ENCODE peak calls at places on chromosomes 5 and 9, in nine cellular contexts. W is gastrocnemius medialis, O is lung, G is colonic mucosa, P is left ventricle myocardium inferior, D is HL-60, A is tibial artery, T is coronary artery, N is mammary epithelial cell. V is an unnamed sample.

GRCh38 chr5:14413331-14413750 is 168.3 kb upstream of the OTULINL start:
- DNase-seq in W (no peak), O (no peak), G (no peak), P (no peak), D (no peak), A (no peak), T (no peak), N (no peak), V (no peak)

GRCh38 chr5:157350939-157351338 is 85.0 kb downstream of the CYFIP2 start:
- DNase-seq in W (no peak), O (no peak), G (no peak), P (no peak), D (no peak), A (no peak), T (no peak), N (no peak), V (no peak)

GRCh38 chr9:26949604-26950003 is 2.6 kb upstream of the PLAA start:
- DNase-seq in W (no peak), O (no peak), G (no peak), P (no peak), D (no peak), A (no peak), T (no peak), N (peak), V (no peak)

GRCh38 chr5:149371296-149371962 is 7.7 kb downstream of the IL17B start:
- DNase-seq in W (no peak), O (peak), G (peak), P (peak), D (no peak), A (no peak), T (peak), N (peak), V (peak)

GRCh38 chr5:72651109-72651508 is 143.9 kb upstream of the ZNF366 start:
- DNase-seq in W (no peak), O (no peak), G (no peak), P (no peak), D (no peak), A (no peak), T (no peak), N (no peak), V (no peak)

GRCh38 chr5:171898379-171898778 is 108.1 kb downstream of the FBXW11 start:
- DNase-seq in W (no peak), O (no peak), G (no peak), P (no peak), D (no peak), A (no peak), T (no peak), N (no peak), V (no peak)

GRCh38 chr9:121566401-121567141 is 66.9 kb upstream of the GGTA1 start:
- DNase-seq in W (peak), O (no peak), G (no peak), P (peak), D (no peak), A (peak), T (no peak), N (peak), V (peak)

GRCh38 chr5:125575561-125576504 is 829.4 kb upstream of the ZNF608 start:
- DNase-seq in W (no peak), O (no peak), G (peak), P (no peak), D (no peak), A (no peak), T (no peak), N (no peak), V (no peak)

GRCh38 chr5:25160851-25161348 is 516.1 kb upstream of the CDH10 start:
- DNase-seq in W (no peak), O (no peak), G (no peak), P (no peak), D (no peak), A (no peak), T (no peak), N (no peak), V (no peak)

GRCh38 chr5:98891591-98891990 is 37.2 kb downstream of the CHD1 start:
- DNase-seq in W (no peak), O (no peak), G (no peak), P (no peak), D (no peak), A (no peak), T (no peak), N (no peak), V (no peak)

GRCh38 chr5:180491496-180491895 is 2.7 kb upstream of the CNOT6 start:
- DNase-seq in W (no peak), O (no peak), G (no peak), P (no peak), D (no peak), A (no peak), T (no peak), N (no peak), V (no peak)

GRCh38 chr5:10563940-10564837 is at the start of gene ANKRD33B:
- DNase-seq in W (no peak), O (peak), G (peak), P (peak), D (peak), A (peak), T (no peak), N (peak), V (peak)

GRCh38 chr5:167998148-167998767 is 293.2 kb upstream of the WWC1 start:
- DNase-seq in W (no peak), O (no peak), G (no peak), P (no peak), D (no peak), A (no peak), T (no peak), N (no peak), V (no peak)

GRCh38 chr5:125484272-125485002 is 738.0 kb upstream of the ZNF608 start:
- DNase-seq in W (peak), O (peak), G (peak), P (peak), D (no peak), A (peak), T (peak), N (peak), V (peak)

GRCh38 chr5:113336975-113337374 is 97.8 kb downstream of the TSSK1B start:
- DNase-seq in W (no peak), O (no peak), G (no peak), P (no peak), D (no peak), A (peak), T (no peak), N (peak), V (peak)

GRCh38 chr9:136567651-136568287 is 21.9 kb upstream of the NOTCH1 start:
- DNase-seq in W (no peak), O (peak), G (no peak), P (peak), D (no peak), A (peak), T (peak), N (peak), V (peak)

GRCh38 chr9:85404911-85405580 is 336.7 kb downstream of the AGTPBP1 start:
- DNase-seq in W (no peak), O (no peak), G (no peak), P (no peak), D (no peak), A (no peak), T (no peak), N (peak), V (no peak)

GRCh38 chr5:132459983-132460834 is 30.4 kb downstream of the IRF1 start:
- DNase-seq in W (no peak), O (peak), G (no peak), P (peak), D (no peak), A (peak), T (no peak), N (no peak), V (no peak)

GRCh38 chr5:4700082-4700481 is 440.0 kb upstream of the ADAMTS16 start:
- DNase-seq in W (no peak), O (peak), G (no peak), P (peak), D (no peak), A (peak), T (no peak), N (peak), V (peak)

GRCh38 chr9:99474186-99474585 is 252.1 kb downstream of the SEC61B start:
- DNase-seq in W (no peak), O (no peak), G (no peak), P (peak), D (no peak), A (no peak), T (no peak), N (no peak), V (peak)

GRCh38 chr5:28542968-28543367 is 1504.6 kb upstream of the CDH9 start:
- DNase-seq in W (no peak), O (no peak), G (no peak), P (no peak), D (no peak), A (no peak), T (no peak), N (peak), V (peak)

DNA sequence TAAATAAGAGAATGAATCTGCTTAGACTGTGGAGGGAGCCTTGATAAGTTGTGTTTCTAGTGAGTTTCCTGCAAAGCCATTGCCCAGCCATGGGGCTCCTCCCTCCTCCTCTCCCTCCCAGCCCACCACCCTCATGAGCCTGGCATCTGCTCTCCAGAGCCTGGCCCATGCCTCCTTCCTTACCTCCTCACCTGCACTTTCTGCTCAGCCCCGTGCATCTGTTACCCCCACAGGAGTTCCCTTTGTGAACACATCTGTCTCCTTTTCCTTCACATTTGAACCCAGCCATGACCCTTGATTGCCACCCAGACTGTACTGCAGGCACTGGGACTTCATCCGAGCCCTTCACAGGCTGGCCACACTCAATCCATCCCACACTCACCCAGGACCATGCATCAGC is 395.6 kb downstream of the IRX2 start:
- DNase-seq in W (no peak), O (no peak), G (no peak), P (no peak), D (no peak), A (no peak), T (no peak), N (no peak), V (no peak)
- H3K4me3 ChIP-seq in W (no peak), O (no peak), G (no peak), P (no peak), D (no peak), A (no peak), T (no peak), N (no peak), V (no peak)

GRCh38 chr5:119336262-119336661 is 19.6 kb upstream of the TNFAIP8 start:
- DNase-seq in W (no peak), O (no peak), G (no peak), P (no peak), D (no peak), A (no peak), T (no peak), N (no peak), V (no peak)

GRCh38 chr5:119333421-119333851 is 22.4 kb upstream of the TNFAIP8 start:
- DNase-seq in W (no peak), O (no peak), G (no peak), P (no peak), D (no peak), A (no peak), T (no peak), N (peak), V (no peak)

GRCh38 chr5:119336846-119337564 is 18.8 kb upstream of the TNFAIP8 start:
- DNase-seq in W (no peak), O (no peak), G (no peak), P (no peak), D (no peak), A (no peak), T (no peak), N (no peak), V (peak)

GRCh38 chr5:119332978-119333401 is 22.8 kb upstream of the TNFAIP8 start:
- DNase-seq in W (no peak), O (no peak), G (no peak), P (no peak), D (no peak), A (no peak), T (no peak), N (peak), V (no peak)

GRCh38 chr5:119335261-119335677 is 20.6 kb upstream of the TNFAIP8 start:
- DNase-seq in W (no peak), O (no peak), G (no peak), P (no peak), D (no peak), A (no peak), T (no peak), N (no peak), V (no peak)
- TF ChIP-seq CTCF in W (no peak), O (no peak), G (no peak), P (no peak), D (no peak), A (no peak), T (peak), N (no peak), V (no peak)

GRCh38 chr5:111229126-111229525 is 4.9 kb downstream of the CAMK4 start:
- DNase-seq in W (no peak), O (no peak), G (no peak), P (no peak), D (no peak), A (no peak), T (no peak), N (no peak), V (no peak)
- H3K4me3 ChIP-seq in W (no peak), O (no peak), G (no peak), P (no peak), D (no peak), A (no peak), T (no peak), N (no peak), V (no peak)

GRCh38 chr9:69643098-69643497 is 29.1 kb downstream of the APBA1 start:
- DNase-seq in W (no peak), O (no peak), G (no peak), P (no peak), D (no peak), A (no peak), T (no peak), N (no peak), V (no peak)

GRCh38 chr9:69633716-69634115 is 38.5 kb downstream of the APBA1 start:
- DNase-seq in W (no peak), O (no peak), G (no peak), P (no peak), D (no peak), A (no peak), T (no peak), N (no peak), V (no peak)

GRCh38 chr9:69632768-69633167 is 39.4 kb downstream of the APBA1 start:
- DNase-seq in W (no peak), O (no peak), G (no peak), P (no peak), D (no peak), A (no peak), T (no peak), N (no peak), V (no peak)

GRCh38 chr9:69637801-69638200 is 34.4 kb downstream of the APBA1 start:
- DNase-seq in W (no peak), O (no peak), G (no peak), P (no peak), D (no peak), A (no peak), T (no peak), N (peak), V (peak)

DNA sequence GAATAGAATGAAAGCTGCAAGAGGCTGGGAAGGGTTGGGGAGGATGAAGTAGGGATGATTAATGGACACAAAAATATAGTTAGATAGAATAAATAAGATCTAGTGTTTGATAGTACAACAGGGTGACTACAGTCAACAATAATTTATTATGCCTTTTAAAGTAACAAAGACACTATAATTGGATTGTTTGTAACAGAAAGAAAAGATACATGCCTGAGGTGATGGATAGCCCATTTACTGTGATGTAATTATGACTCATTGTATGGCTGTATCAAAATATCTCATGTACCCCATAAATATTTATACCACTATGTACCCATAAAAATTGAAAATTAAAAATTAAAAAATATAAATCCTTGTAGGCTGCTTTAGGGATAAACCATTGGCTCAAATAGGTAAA is 35.0 kb downstream of the APBA1 start:
- DNase-seq in W (no peak), O (no peak), G (no peak), P (no peak), D (no peak), A (no peak), T (no peak), N (no peak), V (no peak)
- TF ChIP-seq CTCF in W (no peak), O (no peak), G (no peak), P (no peak), D (no peak), A (no peak), T (no peak), N (no peak), V (no peak)

GRCh38 chr9:107222020-107222522 is 61.0 kb upstream of the RAD23B start:
- DNase-seq in W (no peak), O (no peak), G (no peak), P (no peak), D (no peak), A (no peak), T (no peak), N (no peak), V (no peak)
- H3K4me3 ChIP-seq in W (no peak), O (no peak), G (no peak), P (no peak), D (no peak), A (no peak), T (no peak), N (no peak), V (no peak)

GRCh38 chr5:79540939-79541338 is 27.0 kb upstream of the HOMER1 start:
- DNase-seq in W (no peak), O (no peak), G (no peak), P (no peak), D (no peak), A (no peak), T (no peak), N (no peak), V (no peak)

GRCh38 chr5:79536193-79536906 is 22.4 kb upstream of the HOMER1 start:
- DNase-seq in W (no peak), O (no peak), G (no peak), P (no peak), D (no peak), A (no peak), T (no peak), N (no peak), V (no peak)

DNA sequence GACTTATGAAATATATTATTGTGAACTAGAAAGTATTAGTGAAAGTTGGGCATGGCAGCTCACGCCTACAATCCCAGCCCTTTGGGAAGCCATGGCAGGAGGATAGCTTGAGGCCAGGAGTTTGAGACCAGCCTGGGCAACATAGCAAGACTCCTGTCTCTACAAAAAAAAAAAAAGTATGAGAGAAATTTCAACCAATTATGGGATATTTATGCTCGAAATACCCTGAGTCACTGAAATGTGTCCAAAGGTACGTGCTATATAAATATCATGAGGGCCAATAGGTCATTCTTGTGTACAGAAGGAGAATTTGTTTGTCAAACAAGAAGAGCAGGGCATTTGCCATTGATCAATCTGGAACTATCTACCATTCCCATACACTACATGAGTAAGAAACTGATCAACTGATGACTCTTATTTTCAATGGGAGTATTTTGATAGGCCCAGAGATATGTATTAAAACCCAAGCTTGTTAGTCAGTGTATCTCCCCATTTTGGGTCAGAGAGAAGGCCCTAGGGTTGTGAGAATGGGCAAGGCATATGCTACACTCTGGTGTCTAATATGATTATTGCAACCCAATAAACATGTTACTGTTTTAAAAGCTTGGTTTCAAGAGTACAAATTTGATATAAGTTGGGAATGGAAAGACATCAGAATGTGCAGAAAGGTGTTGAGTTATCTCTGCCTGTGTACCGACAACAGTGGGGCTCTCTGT is 21.7 kb upstream of the HOMER1 start:
- DNase-seq in W (no peak), O (no peak), G (no peak), P (no peak), D (no peak), A (no peak), T (no peak), N (no peak), V (no peak)
- TF ChIP-seq CTCF in W (no peak), O (no peak), G (no peak), P (peak), D (no peak), A (no peak), T (no peak), N (peak), V (no peak)